ENCODE peak calls at places on chromosomes 3 and 15, in seven cellular contexts. T is AG04449, W is esophagus squamous epithelium, K is BE2C, C is tibial artery, B is upper lobe of left lung, F is fibroblast of pulmonary artery. X is an unnamed sample.

GRCh38 chr3:175007316-175007715 is 148.2 kb downstream of the NAALADL2 start:
- DNase-seq in T (no peak), W (no peak), K (no peak), C (no peak), B (no peak), F (no peak), X (peak)

GRCh38 chr3:50623840-50624474 is 7.0 kb downstream of the MAPKAPK3 start:
- DNase-seq in T (no peak), W (no peak), K (no peak), C (no peak), B (no peak), F (no peak), X (no peak)

GRCh38 chr3:38479431-38480092 is 16.6 kb upstream of the EXOG start:
- DNase-seq in T (no peak), W (no peak), K (peak), C (peak), B (peak), F (peak), X (peak)

GRCh38 chr3:107884719-107885460 is 205.9 kb downstream of the CD47 start:
- DNase-seq in T (peak), W (no peak), K (peak), C (no peak), B (no peak), F (peak), X (peak)

GRCh38 chr3:144662729-144663128 is 691.1 kb downstream of the DIPK2A start:
- DNase-seq in T (no peak), W (no peak), K (no peak), C (no peak), B (no peak), F (no peak), X (no peak)

GRCh38 chr15:100721758-100722550 is 119.6 kb downstream of the ASB7 start:
- DNase-seq in T (peak), W (no peak), K (no peak), C (peak), B (no peak), F (peak), X (peak)

GRCh38 chr15:78225783-78226541 is 8.4 kb downstream of the ACSBG1 start:
- DNase-seq in T (no peak), W (no peak), K (no peak), C (no peak), B (no peak), F (no peak), X (peak)

GRCh38 chr3:139935866-139936817 is 1.2 kb downstream of the CLSTN2 start:
- DNase-seq in T (no peak), W (no peak), K (peak), C (peak), B (peak), F (no peak), X (no peak)

GRCh38 chr3:161700998-161701397 is 204.4 kb downstream of the OTOL1 start:
- DNase-seq in T (no peak), W (no peak), K (no peak), C (no peak), B (no peak), F (no peak), X (no peak)

GRCh38 chr15:62758952-62759349 is 283.6 kb upstream of the TPM1 start:
- DNase-seq in T (no peak), W (no peak), K (no peak), C (no peak), B (no peak), F (no peak), X (no peak)

GRCh38 chr15:31338879-31339557 is 12.4 kb downstream of the KLF13 start:
- DNase-seq in T (peak), W (no peak), K (peak), C (peak), B (peak), F (peak), X (peak)

GRCh38 chr3:184597783-184598182 is 36.2 kb downstream of the EPHB3 start:
- DNase-seq in T (no peak), W (no peak), K (no peak), C (no peak), B (no peak), F (no peak), X (no peak)

GRCh38 chr3:1843111-1843510 is 255.6 kb upstream of the CNTN4 start:
- DNase-seq in T (no peak), W (no peak), K (no peak), C (no peak), B (no peak), F (no peak), X (no peak)

GRCh38 chr3:57031622-57032541 is 28.6 kb upstream of the SPATA12 start:
- DNase-seq in T (no peak), W (no peak), K (no peak), C (no peak), B (no peak), F (no peak), X (peak)

GRCh38 chr15:48084759-48085420 is 35.9 kb upstream of the SLC24A5 start:
- DNase-seq in T (no peak), W (no peak), K (peak), C (no peak), B (no peak), F (peak), X (peak)

GRCh38 chr3:73499787-73500186 is 125.0 kb downstream of the PDZRN3 start:
- DNase-seq in T (no peak), W (no peak), K (no peak), C (no peak), B (no peak), F (peak), X (no peak)

GRCh38 chr3:158810823-158811425 is 9.1 kb downstream of the MFSD1 start:
- DNase-seq in T (no peak), W (no peak), K (no peak), C (no peak), B (no peak), F (no peak), X (no peak)

GRCh38 chr15:95025924-95026728 is 794.8 kb downstream of the MCTP2 start:
- DNase-seq in T (no peak), W (no peak), K (peak), C (peak), B (no peak), F (peak), X (peak)

GRCh38 chr3:183247190-183247589 is 5.9 kb upstream of the B3GNT5 start:
- DNase-seq in T (no peak), W (no peak), K (no peak), C (no peak), B (no peak), F (peak), X (no peak)

GRCh38 chr3:110903771-110904532 is 167.7 kb upstream of the NECTIN3 start:
- DNase-seq in T (no peak), W (no peak), K (no peak), C (no peak), B (no peak), F (no peak), X (no peak)

GRCh38 chr3:110905096-110905495 is 166.5 kb upstream of the NECTIN3 start:
- DNase-seq in T (no peak), W (no peak), K (no peak), C (no peak), B (no peak), F (no peak), X (no peak)

DNA sequence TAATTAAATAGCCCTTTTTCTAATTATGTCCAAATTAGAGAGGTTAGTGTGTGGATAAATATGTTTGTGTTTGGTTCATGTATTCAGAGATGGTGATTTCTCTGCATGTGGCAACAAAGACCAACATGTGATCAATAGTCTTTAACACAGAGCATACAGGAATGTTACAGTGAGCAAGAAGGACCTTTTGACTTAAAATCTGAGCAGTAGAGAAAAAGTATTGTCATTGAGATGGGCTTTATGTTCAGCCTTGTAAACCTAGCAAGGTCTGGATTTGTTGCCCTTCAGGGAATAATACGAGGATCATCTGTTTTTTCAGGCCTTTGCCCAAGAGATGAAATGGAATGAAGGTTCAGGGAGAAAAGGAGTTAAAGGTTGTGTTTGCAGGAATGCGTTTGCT is 161.8 kb upstream of the NECTIN3 start:
- DNase-seq in T (no peak), W (no peak), K (no peak), C (no peak), B (no peak), F (no peak), X (no peak)
- H3K4me3 ChIP-seq in T (no peak), W (no peak), K (no peak), C (no peak), B (no peak), F (no peak), X (no peak)

DNA sequence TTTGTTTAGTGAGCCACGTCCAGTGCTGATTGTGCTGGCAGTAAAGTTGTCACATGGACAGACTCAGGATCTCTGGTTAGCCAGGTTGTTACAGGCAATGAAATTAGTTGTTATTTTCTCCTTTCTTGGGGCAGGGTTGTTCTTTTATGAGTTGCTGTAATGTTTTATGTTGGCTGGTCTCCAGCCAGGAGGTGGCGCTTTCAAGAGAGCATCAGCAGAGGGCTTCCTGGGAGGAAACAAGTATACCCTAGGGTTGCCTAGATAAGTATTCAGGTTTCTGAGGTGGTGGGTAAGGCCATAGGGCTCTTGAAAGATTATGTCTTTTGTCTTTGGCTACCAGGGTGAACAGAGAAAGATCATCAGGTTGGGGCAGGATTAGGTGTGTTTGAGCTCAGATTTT is 14.5 kb upstream of the CFAP20DC start:
- DNase-seq in T (no peak), W (no peak), K (no peak), C (no peak), B (no peak), F (no peak), X (no peak)
- TF ChIP-seq CTCF in T (no peak), W (no peak), K (no peak), C (no peak), B (no peak), F (no peak), X (no peak)

GRCh38 chr3:67018105-67018788 is 20.1 kb downstream of the KBTBD8 start:
- DNase-seq in T (no peak), W (no peak), K (no peak), C (no peak), B (no peak), F (peak), X (peak)
- H3K4me3 ChIP-seq in T (no peak), W (no peak), K (no peak), C (no peak), B (no peak), F (no peak), X (no peak)

DNA sequence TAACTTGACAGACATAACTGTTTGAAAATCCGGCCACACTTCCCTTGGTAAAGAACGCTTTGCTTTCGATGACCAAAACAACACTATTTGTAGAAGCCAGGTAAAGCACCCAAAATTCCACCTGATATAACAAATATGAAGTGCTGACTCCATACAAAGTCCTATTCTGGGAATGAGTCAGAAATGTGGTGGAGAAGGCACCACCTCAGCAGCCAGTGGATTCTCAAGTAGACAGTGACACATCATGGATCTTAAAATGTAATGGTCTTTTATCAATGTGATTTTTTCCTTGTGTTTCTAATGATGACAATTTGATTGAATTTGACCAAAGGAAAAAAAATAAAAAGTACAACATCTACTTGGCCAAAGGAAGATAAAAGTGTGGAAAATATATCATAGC is 135.0 kb upstream of the WNT5A start:
- DNase-seq in T (no peak), W (no peak), K (no peak), C (no peak), B (no peak), F (no peak), X (no peak)
- TF ChIP-seq CTCF in T (no peak), W (no peak), K (no peak), C (no peak), B (no peak), F (no peak), X (no peak)

GRCh38 chr3:193240850-193241706 is at the start of gene PLAAT1:
- DNase-seq in T (no peak), W (no peak), K (peak), C (no peak), B (peak), F (peak), X (peak)

GRCh38 chr3:193243571-193243970 is 2.5 kb downstream of the PLAAT1 start:
- DNase-seq in T (no peak), W (no peak), K (no peak), C (no peak), B (no peak), F (no peak), X (no peak)

GRCh38 chr3:193236990-193237389 is 4.0 kb upstream of the PLAAT1 start:
- DNase-seq in T (no peak), W (no peak), K (no peak), C (no peak), B (no peak), F (no peak), X (no peak)

DNA sequence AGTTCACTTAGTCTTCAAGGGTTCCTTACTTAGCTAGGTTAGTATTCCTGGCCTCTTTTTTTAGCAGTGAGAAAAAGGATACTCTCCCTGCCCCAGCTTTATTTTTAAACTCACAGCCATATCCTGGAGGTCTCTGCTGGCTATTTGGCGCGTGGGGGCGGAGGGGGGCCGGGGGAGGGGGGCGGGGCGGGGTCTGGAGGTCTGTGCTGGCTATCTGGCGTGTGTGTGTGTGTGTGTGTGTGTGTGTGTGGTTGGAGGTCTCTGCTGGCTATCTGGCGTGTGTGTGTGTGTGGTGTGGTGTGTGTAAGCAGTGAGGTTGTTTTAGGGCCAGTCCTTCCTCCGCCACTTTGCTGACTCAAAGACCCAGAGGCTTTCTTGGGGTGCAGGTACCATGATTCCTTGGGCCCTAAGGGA is 579 bp upstream of the PLAAT1 start:
- DNase-seq in T (no peak), W (no peak), K (peak), C (no peak), B (peak), F (no peak), X (no peak)
- H3K4me3 ChIP-seq in T (peak), W (peak), K (peak), C (peak), B (peak), F (peak), X (peak)

GRCh38 chr15:69748700-69749099 is 296.1 kb downstream of the RPLP1 start:
- DNase-seq in T (no peak), W (no peak), K (no peak), C (no peak), B (no peak), F (no peak), X (no peak)

GRCh38 chr15:69750253-69750652 is 297.6 kb downstream of the RPLP1 start:
- DNase-seq in T (no peak), W (no peak), K (no peak), C (no peak), B (no peak), F (no peak), X (no peak)

GRCh38 chr15:69751147-69751546 is 298.5 kb downstream of the RPLP1 start:
- DNase-seq in T (no peak), W (no peak), K (no peak), C (no peak), B (no peak), F (no peak), X (no peak)

GRCh38 chr15:69749274-69749673 is 296.7 kb downstream of the RPLP1 start:
- DNase-seq in T (no peak), W (no peak), K (no peak), C (no peak), B (no peak), F (no peak), X (no peak)

DNA sequence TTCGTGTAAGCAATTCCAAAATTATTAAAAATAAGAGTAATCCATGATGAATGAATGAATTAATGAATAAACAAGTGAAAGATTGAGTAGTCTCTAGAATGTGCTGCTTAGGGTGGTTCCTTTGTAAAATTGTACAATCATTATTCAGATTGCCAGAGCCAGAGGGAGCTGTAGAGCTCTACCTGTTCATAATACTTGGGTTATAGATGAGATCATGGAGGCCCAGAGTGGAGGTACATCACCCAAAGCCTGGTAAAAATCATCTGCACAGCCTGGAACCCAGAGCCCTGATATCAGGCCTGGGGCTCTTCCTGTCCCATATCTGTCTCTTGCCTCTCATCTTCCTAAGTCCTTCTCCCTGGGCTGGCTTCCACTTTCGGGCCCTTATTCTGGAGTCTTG is 297.2 kb downstream of the RPLP1 start:
- DNase-seq in T (no peak), W (no peak), K (no peak), C (no peak), B (no peak), F (peak), X (no peak)
- TF ChIP-seq CTCF in T (no peak), W (no peak), K (peak), C (no peak), B (peak), F (peak), X (peak)

DNA sequence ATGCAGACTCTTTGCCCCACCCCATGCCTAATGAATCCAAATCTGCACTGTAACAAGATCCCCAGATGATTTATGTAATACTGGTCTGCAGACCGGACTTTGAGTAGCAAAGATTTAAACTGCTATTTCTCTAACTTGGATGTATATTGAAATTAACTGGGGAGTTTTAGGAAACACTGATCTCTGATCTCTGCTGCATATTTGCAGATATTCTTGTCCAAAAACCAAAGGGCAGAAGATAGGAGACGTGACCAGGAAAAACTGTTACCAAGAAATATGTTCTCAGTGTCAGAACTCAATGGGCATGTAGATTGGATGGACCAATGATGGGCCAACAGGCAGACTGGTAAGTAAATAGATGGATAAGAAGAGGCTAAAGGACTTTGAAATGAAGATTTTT is 64.6 kb upstream of the TP63 start:
- DNase-seq in T (no peak), W (no peak), K (no peak), C (no peak), B (no peak), F (no peak), X (no peak)
- H3K4me3 ChIP-seq in T (no peak), W (no peak), K (no peak), C (no peak), B (no peak), F (no peak), X (no peak)

GRCh38 chr3:137714551-137714950 is 49.6 kb upstream of the SOX14 start:
- DNase-seq in T (no peak), W (no peak), K (no peak), C (no peak), B (peak), F (no peak), X (no peak)

GRCh38 chr3:137709011-137709601 is 55.0 kb upstream of the SOX14 start:
- DNase-seq in T (no peak), W (no peak), K (no peak), C (no peak), B (no peak), F (no peak), X (no peak)
- TF ChIP-seq CTCF in T (no peak), W (no peak), K (peak), C (no peak), B (no peak), F (no peak), X (no peak)

GRCh38 chr3:45915518-45916231 is 27.6 kb upstream of the CXCR6 start:
- DNase-seq in T (peak), W (no peak), K (no peak), C (no peak), B (peak), F (peak), X (peak)
- H3K4me3 ChIP-seq in T (no peak), W (no peak), K (no peak), C (no peak), B (no peak), F (no peak), X (no peak)